ENCODE peak calls at places on chromosome 12, in four cellular contexts. G, L, V and O are unnamed samples.

GRCh38 chr12:83130178-83130577 is 443.5 kb downstream of the TMTC2 start:
- DNase-seq in G (no peak), L (no peak), V (no peak), O (no peak)

GRCh38 chr12:57749061-57749460 is 3.0 kb downstream of the CDK4 start:
- DNase-seq in G (no peak), L (no peak), V (no peak), O (no peak)

GRCh38 chr12:109203480-109203879 is 87.1 kb downstream of the ACACB start:
- DNase-seq in G (no peak), L (no peak), V (no peak), O (no peak)

GRCh38 chr12:130508847-130509246 is 171.2 kb downstream of the PIWIL1 start:
- DNase-seq in G (no peak), L (no peak), V (no peak), O (no peak)

GRCh38 chr12:57134949-57135348 is 6.7 kb downstream of the LRP1 start:
- DNase-seq in G (no peak), L (no peak), V (no peak), O (no peak)

GRCh38 chr12:83077037-83077436 is 390.3 kb downstream of the TMTC2 start:
- DNase-seq in G (no peak), L (no peak), V (no peak), O (no peak)

GRCh38 chr12:14249368-14249767 is 116.1 kb upstream of the ATF7IP start:
- DNase-seq in G (no peak), L (peak), V (no peak), O (no peak)

GRCh38 chr12:124010687-124011086 is 37.7 kb downstream of the ZNF664 start:
- DNase-seq in G (no peak), L (no peak), V (no peak), O (no peak)

GRCh38 chr12:28539691-28540323 is 349.6 kb downstream of the CCDC91 start:
- DNase-seq in G (no peak), L (no peak), V (no peak), O (no peak)

GRCh38 chr12:93137656-93138612 is 208.8 kb upstream of the EEA1 start:
- DNase-seq in G (no peak), L (no peak), V (no peak), O (no peak)

GRCh38 chr12:55631743-55632142 is 4.9 kb upstream of the OR10P1 start:
- DNase-seq in G (no peak), L (no peak), V (no peak), O (no peak)

GRCh38 chr12:110775997-110776396 is 33.3 kb upstream of the PPP1CC start:
- DNase-seq in G (no peak), L (no peak), V (no peak), O (no peak)

GRCh38 chr12:113868365-113868764 is 97.8 kb downstream of the RBM19 start:
- DNase-seq in G (no peak), L (no peak), V (no peak), O (no peak)

GRCh38 chr12:81162725-81163124 is 84.8 kb downstream of the ACSS3 start:
- DNase-seq in G (no peak), L (no peak), V (no peak), O (no peak)

GRCh38 chr12:24838531-24838950 is 110.4 kb downstream of the BCAT1 start:
- DNase-seq in G (peak), L (no peak), V (peak), O (no peak)

GRCh38 chr12:17132336-17132735 is 526.4 kb upstream of the LMO3 start:
- DNase-seq in G (no peak), L (no peak), V (no peak), O (no peak)

GRCh38 chr12:95790912-95791849 is 617 bp upstream of the NTN4 start:
- DNase-seq in G (peak), L (peak), V (no peak), O (no peak)

GRCh38 chr12:95796982-95797289 is 6.4 kb upstream of the NTN4 start:
- DNase-seq in G (no peak), L (no peak), V (no peak), O (no peak)

GRCh38 chr12:95796225-95796981 is 5.8 kb upstream of the NTN4 start:
- DNase-seq in G (no peak), L (no peak), V (no peak), O (no peak)
- H3K27ac ChIP-seq in G (no peak), L (no peak), V (no peak), O (no peak)

GRCh38 chr12:45962553-45963325 is 27.6 kb downstream of the SCAF11 start:
- DNase-seq in G (no peak), L (no peak), V (no peak), O (no peak)

GRCh38 chr12:45969084-45969483 is 21.3 kb downstream of the SCAF11 start:
- DNase-seq in G (no peak), L (no peak), V (no peak), O (no peak)

DNA sequence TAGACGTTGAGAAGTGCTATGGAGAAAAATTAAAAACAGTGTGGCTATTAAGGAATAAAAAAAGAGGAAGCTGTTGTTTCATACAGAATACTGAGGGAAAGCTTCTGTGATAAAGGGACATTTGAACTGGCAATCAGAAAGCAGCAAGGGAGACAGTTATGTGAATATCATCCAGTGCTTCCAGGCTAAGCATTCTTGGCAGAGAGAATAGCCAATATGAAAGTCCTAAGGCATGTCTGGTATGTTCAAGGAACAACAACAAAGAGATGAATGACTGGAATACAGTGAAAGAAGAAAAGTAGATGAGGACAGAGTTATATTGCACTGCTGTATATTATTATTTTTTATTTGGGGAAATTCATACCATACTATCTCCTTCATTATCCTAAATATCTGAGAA is 23.9 kb downstream of the SCAF11 start:
- DNase-seq in G (no peak), L (no peak), V (no peak), O (no peak)
- H3K27ac ChIP-seq in G (no peak), L (no peak), V (no peak), O (no peak)

GRCh38 chr12:49825360-49825970 is 2.7 kb downstream of the NCKAP5L start:
- DNase-seq in G (no peak), L (no peak), V (no peak), O (no peak)
- H3K27ac ChIP-seq in G (no peak), L (no peak), V (no peak), O (peak)

DNA sequence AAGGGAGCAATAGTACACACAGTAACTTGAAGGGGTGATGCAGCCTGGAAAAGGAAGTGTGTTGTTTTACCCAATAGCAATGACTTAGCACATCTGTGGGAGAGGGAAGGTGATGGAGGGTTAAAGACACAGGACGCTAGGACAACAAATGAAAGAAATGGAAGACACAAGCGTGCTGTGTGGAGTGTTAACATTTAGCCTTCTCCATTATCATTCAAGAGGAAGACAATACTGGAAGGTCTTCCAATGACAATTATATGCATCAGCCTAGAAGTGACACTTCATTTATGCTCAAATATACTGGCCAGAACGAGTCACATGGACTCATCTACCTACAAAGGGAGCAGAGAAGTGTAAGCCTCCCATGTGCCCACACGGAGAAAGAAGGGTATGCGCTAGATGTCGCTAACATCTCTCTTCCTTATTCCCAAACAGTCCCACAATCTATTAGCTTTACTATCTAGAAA is 20.5 kb downstream of the PPM1H start:
- DNase-seq in G (no peak), L (no peak), V (no peak), O (no peak)
- H3K27ac ChIP-seq in G (no peak), L (no peak), V (no peak), O (no peak)

GRCh38 chr12:20420557-20420956 is 52.2 kb downstream of the PDE3A start:
- DNase-seq in G (no peak), L (no peak), V (peak), O (no peak)
- H3K27ac ChIP-seq in G (no peak), L (no peak), V (peak), O (no peak)

GRCh38 chr12:66032739-66033138 is 97.8 kb downstream of the LLPH start:
- DNase-seq in G (no peak), L (no peak), V (no peak), O (no peak)

GRCh38 chr12:66041651-66042363 is 88.7 kb downstream of the LLPH start:
- DNase-seq in G (no peak), L (no peak), V (no peak), O (no peak)

GRCh38 chr12:66035289-66035961 is 95.1 kb downstream of the LLPH start:
- DNase-seq in G (no peak), L (no peak), V (no peak), O (no peak)

GRCh38 chr12:66036317-66036716 is 94.2 kb downstream of the LLPH start:
- DNase-seq in G (no peak), L (no peak), V (no peak), O (no peak)
- H3K27ac ChIP-seq in G (no peak), L (no peak), V (no peak), O (no peak)

GRCh38 chr12:45974171-45974719 is 16.1 kb downstream of the SCAF11 start:
- DNase-seq in G (no peak), L (no peak), V (no peak), O (no peak)
- H3K27ac ChIP-seq in G (no peak), L (no peak), V (no peak), O (no peak)